ENCODE peak calls at places on chromosomes 12 and 14, in five cellular contexts. One of them, this sample, is unnamed.

GRCh38 chr14:86575141-86575540 is 1045.2 kb downstream of the FLRT2 start:
- DNase-seq in NCI-H460: no peak
- DNase-seq in MM.1S: no peak
- DNase-seq in epithelial cell of esophagus: no peak
- DNase-seq in H7: no peak
- DNase-seq in this sample: peak; percentile 13

GRCh38 chr14:81412779-81413178 is 12.7 kb upstream of the STON2 start:
- DNase-seq in epithelial cell of esophagus: no peak
- DNase-seq in MM.1S: no peak
- DNase-seq in NCI-H460: no peak
- DNase-seq in H7: no peak
- DNase-seq in this sample: no peak

GRCh38 chr14:79375336-79375735 is 836.0 kb downstream of the DIO2 start:
- DNase-seq in MM.1S: no peak
- DNase-seq in H7: no peak
- DNase-seq in epithelial cell of esophagus: no peak
- DNase-seq in NCI-H460: no peak
- DNase-seq in this sample: peak; percentile 6

GRCh38 chr12:115209230-115209629 is 525.3 kb upstream of the TBX3 start:
- DNase-seq in epithelial cell of esophagus: no peak
- DNase-seq in NCI-H460: no peak
- DNase-seq in H7: no peak
- DNase-seq in MM.1S: no peak
- DNase-seq in this sample: peak; percentile 12

GRCh38 chr14:51369814-51370213 is 129.8 kb downstream of the TMX1 start:
- DNase-seq in MM.1S: peak; percentile 10
- DNase-seq in NCI-H460: peak; percentile 30
- DNase-seq in epithelial cell of esophagus: no peak
- DNase-seq in H7: peak; percentile 58
- DNase-seq in this sample: no peak

GRCh38 chr12:103247531-103247930 is 248.2 kb downstream of the C12orf42 start:
- DNase-seq in MM.1S: no peak
- DNase-seq in NCI-H460: no peak
- DNase-seq in H7: no peak
- DNase-seq in epithelial cell of esophagus: peak; percentile 84
- DNase-seq in this sample: no peak

GRCh38 chr12:106633451-106633823 is 50.6 kb downstream of the RFX4 start:
- DNase-seq in MM.1S: no peak
- DNase-seq in H7: no peak
- DNase-seq in epithelial cell of esophagus: no peak
- DNase-seq in NCI-H460: no peak
- DNase-seq in this sample: no peak

GRCh38 chr14:83478741-83479140 is 1945.1 kb upstream of the SEL1L start:
- DNase-seq in NCI-H460: no peak
- DNase-seq in epithelial cell of esophagus: no peak
- DNase-seq in MM.1S: no peak
- DNase-seq in H7: no peak
- DNase-seq in this sample: no peak

GRCh38 chr12:20865873-20866272 is 55.4 kb downstream of the SLCO1B3 start:
- DNase-seq in H7: no peak
- DNase-seq in MM.1S: no peak
- DNase-seq in NCI-H460: no peak
- DNase-seq in epithelial cell of esophagus: no peak
- DNase-seq in this sample: no peak

GRCh38 chr12:89252284-89252683 is 100.0 kb downstream of the DUSP6 start:
- DNase-seq in epithelial cell of esophagus: peak; percentile 61
- DNase-seq in H7: no peak
- DNase-seq in MM.1S: no peak
- DNase-seq in NCI-H460: no peak
- DNase-seq in this sample: no peak

GRCh38 chr14:89690139-89690538 is 264.4 kb downstream of the EFCAB11 start:
- DNase-seq in MM.1S: no peak
- DNase-seq in H7: no peak
- DNase-seq in NCI-H460: no peak
- DNase-seq in epithelial cell of esophagus: peak; percentile 13
- DNase-seq in this sample: no peak

GRCh38 chr12:1551496-1551895 is 42.9 kb downstream of the FBXL14 start:
- DNase-seq in NCI-H460: no peak
- DNase-seq in epithelial cell of esophagus: no peak
- DNase-seq in MM.1S: no peak
- DNase-seq in H7: no peak
- DNase-seq in this sample: no peak

GRCh38 chr12:102669056-102669455 is 188.7 kb upstream of the IGF1 start:
- DNase-seq in epithelial cell of esophagus: no peak
- DNase-seq in H7: no peak
- DNase-seq in NCI-H460: no peak
- DNase-seq in MM.1S: no peak
- DNase-seq in this sample: no peak

GRCh38 chr12:104865080-104865479 is 93.0 kb downstream of the SLC41A2 start:
- DNase-seq in epithelial cell of esophagus: no peak
- DNase-seq in NCI-H460: no peak
- DNase-seq in MM.1S: no peak
- DNase-seq in H7: no peak
- DNase-seq in this sample: no peak

GRCh38 chr14:68780358-68781160 is 12.3 kb downstream of the ZFP36L1 start:
- DNase-seq in MM.1S: no peak
- DNase-seq in epithelial cell of esophagus: no peak
- DNase-seq in NCI-H460: no peak
- DNase-seq in H7: peak; percentile 66
- DNase-seq in this sample: no peak

GRCh38 chr14:67411820-67412421 is at the start of gene PLEK2:
- DNase-seq in MM.1S: no peak
- DNase-seq in epithelial cell of esophagus: peak; percentile 90
- DNase-seq in NCI-H460: peak; percentile 33
- DNase-seq in H7: no peak
- DNase-seq in this sample: peak; percentile 60

GRCh38 chr12:109766251-109766778 is 52.7 kb downstream of the FAM222A start:
- DNase-seq in NCI-H460: no peak
- DNase-seq in epithelial cell of esophagus: no peak
- DNase-seq in MM.1S: no peak
- DNase-seq in H7: peak; percentile 40
- DNase-seq in this sample: peak; percentile 15

GRCh38 chr14:20278414-20278813 is 27.3 kb downstream of the TTC5 start:
- DNase-seq in MM.1S: no peak
- DNase-seq in epithelial cell of esophagus: peak; percentile 51
- DNase-seq in NCI-H460: no peak
- DNase-seq in H7: no peak
- DNase-seq in this sample: peak; percentile 7

GRCh38 chr12:82057770-82058169 is 298.6 kb upstream of the PPFIA2 start:
- DNase-seq in NCI-H460: no peak
- DNase-seq in MM.1S: peak; percentile 61
- DNase-seq in H7: no peak
- DNase-seq in epithelial cell of esophagus: peak; percentile 87
- DNase-seq in this sample: no peak

GRCh38 chr12:32983968-32984367 is 87.4 kb upstream of the PKP2 start:
- DNase-seq in MM.1S: no peak
- DNase-seq in H7: peak; percentile 13
- DNase-seq in NCI-H460: no peak
- DNase-seq in epithelial cell of esophagus: no peak
- DNase-seq in this sample: peak; percentile 5

GRCh38 chr14:81303258-81303935 is 82.6 kb upstream of the GTF2A1 start:
- DNase-seq in epithelial cell of esophagus: peak; percentile 85
- DNase-seq in H7: no peak
- DNase-seq in NCI-H460: no peak
- DNase-seq in MM.1S: peak; percentile 65
- DNase-seq in this sample: no peak

GRCh38 chr14:39339003-39339402 is 93.2 kb downstream of the FBXO33 start:
- DNase-seq in H7: peak; percentile 21
- DNase-seq in NCI-H460: no peak
- DNase-seq in MM.1S: no peak
- DNase-seq in epithelial cell of esophagus: no peak
- DNase-seq in this sample: no peak

GRCh38 chr14:100428727-100429126 is 105.6 kb downstream of the SLC25A47 start:
- DNase-seq in H7: no peak
- DNase-seq in epithelial cell of esophagus: peak; percentile 39
- DNase-seq in NCI-H460: peak; percentile 77
- DNase-seq in MM.1S: no peak
- DNase-seq in this sample: no peak

GRCh38 chr14:55097894-55098560 is 31.0 kb upstream of the LGALS3 start:
- DNase-seq in MM.1S: peak; percentile 30
- DNase-seq in H7: no peak
- DNase-seq in NCI-H460: no peak
- DNase-seq in epithelial cell of esophagus: peak; percentile 75
- DNase-seq in this sample: no peak

GRCh38 chr12:52616680-52617402 is 1.5 kb downstream of the KRT73 start:
- DNase-seq in H7: no peak
- DNase-seq in NCI-H460: no peak
- DNase-seq in MM.1S: no peak
- DNase-seq in epithelial cell of esophagus: no peak
- DNase-seq in this sample: no peak

GRCh38 chr12:46608431-46609280 is 217.1 kb downstream of the SLC38A4 start:
- DNase-seq in MM.1S: no peak
- DNase-seq in NCI-H460: no peak
- DNase-seq in epithelial cell of esophagus: no peak
- DNase-seq in H7: no peak
- DNase-seq in this sample: no peak

GRCh38 chr12:27619308-27619707 is 76.9 kb upstream of the REP15 start:
- DNase-seq in NCI-H460: peak; percentile 71
- DNase-seq in epithelial cell of esophagus: peak; percentile 85
- DNase-seq in H7: no peak
- DNase-seq in MM.1S: no peak
- DNase-seq in this sample: no peak

GRCh38 chr12:81757731-81758325 is 1.3 kb downstream of the PPFIA2 start:
- DNase-seq in H7: no peak
- DNase-seq in MM.1S: no peak
- DNase-seq in NCI-H460: no peak
- DNase-seq in epithelial cell of esophagus: no peak
- DNase-seq in this sample: peak; percentile 3

GRCh38 chr12:6868211-6869048 is 1.1 kb downstream of the TPI1 start:
- DNase-seq in epithelial cell of esophagus: peak; percentile 18
- DNase-seq in MM.1S: no peak
- DNase-seq in NCI-H460: no peak
- DNase-seq in H7: peak; percentile 69
- DNase-seq in this sample: no peak

This sample was measured in SK-N-SH.